ENCODE peak calls at places on chromosomes 11 and 22, in nine cellular contexts. M is tibial nerve, A is A549, R is ovary, J is H1, O is SK-N-SH, N is transverse colon, E is suprapubic skin, L is HepG2. G is an unnamed sample.

GRCh38 chr22:25869771-25870170 is 127.8 kb downstream of the MYO18B start:
- DNase-seq in M (no peak), A (no peak), R (no peak), J (no peak), O (no peak), N (no peak), E (no peak), L (no peak), G (no peak)

GRCh38 chr11:2304156-2305139 is 2.6 kb downstream of the TSPAN32 start:
- DNase-seq in M (no peak), A (no peak), R (peak), J (peak), O (peak), N (no peak), E (no peak), L (no peak), G (peak)

GRCh38 chr11:61645179-61645868 is 34.9 kb upstream of the DAGLA start:
- DNase-seq in M (no peak), A (no peak), R (no peak), J (no peak), O (peak), N (no peak), E (no peak), L (no peak), G (no peak)

GRCh38 chr11:69575296-69576068 is 65.5 kb upstream of the CCND1 start:
- DNase-seq in M (no peak), A (no peak), R (no peak), J (no peak), O (no peak), N (no peak), E (no peak), L (no peak), G (no peak)

GRCh38 chr22:42468841-42469240 is 36.6 kb upstream of the NFAM1 start:
- DNase-seq in M (no peak), A (no peak), R (no peak), J (no peak), O (no peak), N (no peak), E (no peak), L (no peak), G (no peak)

GRCh38 chr11:113506893-113507292 is 31.7 kb upstream of the DRD2 start:
- DNase-seq in M (no peak), A (no peak), R (no peak), J (no peak), O (no peak), N (no peak), E (no peak), L (no peak), G (no peak)

GRCh38 chr11:114154271-114155047 is 94.9 kb downstream of the ZBTB16 start:
- DNase-seq in M (peak), A (no peak), R (no peak), J (no peak), O (no peak), N (no peak), E (no peak), L (peak), G (peak)

GRCh38 chr11:8964324-8965320 is at the start of gene TMEM9B:
- DNase-seq in M (peak), A (peak), R (peak), J (peak), O (peak), N (peak), E (peak), L (peak), G (peak)

GRCh38 chr11:353315-353857 is 15.9 kb upstream of the B4GALNT4 start:
- DNase-seq in M (peak), A (peak), R (peak), J (no peak), O (no peak), N (peak), E (peak), L (peak), G (peak)

GRCh38 chr22:43996981-43997265 is 27.2 kb upstream of the PARVB start:
- DNase-seq in M (no peak), A (no peak), R (no peak), J (peak), O (no peak), N (no peak), E (no peak), L (no peak), G (peak)

GRCh38 chr22:43996170-43996980 is 27.7 kb upstream of the PARVB start:
- DNase-seq in M (peak), A (no peak), R (no peak), J (no peak), O (no peak), N (peak), E (no peak), L (no peak), G (peak)

GRCh38 chr22:43995057-43995685 is 28.9 kb upstream of the PARVB start:
- DNase-seq in M (no peak), A (no peak), R (no peak), J (no peak), O (no peak), N (no peak), E (no peak), L (no peak), G (peak)

GRCh38 chr22:43994416-43994815 is 29.7 kb upstream of the PARVB start:
- DNase-seq in M (no peak), A (no peak), R (no peak), J (no peak), O (no peak), N (no peak), E (no peak), L (no peak), G (peak)

DNA sequence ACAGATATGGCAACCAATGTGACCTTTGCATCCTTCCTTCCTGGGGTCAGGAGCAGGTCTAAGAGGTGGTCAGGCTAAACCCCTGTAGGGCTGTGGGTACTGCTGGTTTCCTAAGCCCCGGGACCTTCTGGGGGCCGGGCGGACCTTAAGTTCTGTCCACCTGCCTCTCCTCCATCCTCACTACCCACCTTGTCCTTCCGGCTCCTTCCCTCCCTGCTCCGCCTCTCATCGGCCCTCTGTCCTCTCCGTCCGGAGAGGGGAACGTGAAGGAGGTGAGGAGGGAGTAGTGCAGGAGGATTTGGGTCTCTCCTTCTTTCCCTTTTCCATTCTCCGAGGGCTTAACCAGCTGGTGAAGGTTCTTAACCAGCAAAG is 28.3 kb upstream of the PARVB start:
- DNase-seq in M (no peak), A (no peak), R (no peak), J (no peak), O (no peak), N (no peak), E (no peak), L (no peak), G (no peak)
- H3K4me3 ChIP-seq in M (no peak), A (no peak), R (no peak), J (no peak), O (no peak), N (peak), E (peak), L (no peak), G (no peak)

GRCh38 chr22:20999350-21000214 is 2.3 kb downstream of the THAP7 start:
- DNase-seq in M (no peak), A (no peak), R (no peak), J (no peak), O (no peak), N (no peak), E (no peak), L (no peak), G (no peak)
- TF ChIP-seq EP300 in M (no peak), A (no peak), R (no peak), J (no peak), O (no peak), N (no peak), E (no peak), L (no peak), G (no peak)

DNA sequence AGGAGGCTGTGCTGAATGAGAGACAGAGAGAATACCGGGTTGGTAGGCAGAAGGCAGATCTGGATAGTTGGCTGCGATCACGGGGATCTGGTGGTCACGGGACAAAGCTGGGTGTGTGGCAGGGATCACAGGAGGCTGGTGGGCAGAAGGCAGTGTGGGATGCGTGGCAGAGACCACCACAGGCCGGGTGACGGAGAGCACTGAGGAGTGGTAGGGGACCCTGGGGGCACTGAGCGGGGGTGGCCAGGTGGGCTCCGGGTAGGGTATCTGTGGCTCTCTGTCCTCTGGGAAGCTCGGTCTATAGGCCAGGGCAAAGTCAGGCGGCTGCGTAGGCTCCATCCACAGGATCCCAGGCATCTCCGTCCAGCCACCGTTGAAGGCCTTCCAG is 1.4 kb downstream of the CD248 start:
- DNase-seq in M (no peak), A (no peak), R (peak), J (no peak), O (no peak), N (no peak), E (no peak), L (no peak), G (no peak)
- H3K4me3 ChIP-seq in M (peak), A (no peak), R (peak), J (no peak), O (no peak), N (peak), E (peak), L (no peak), G (peak)

GRCh38 chr11:3865388-3866193 is 10.1 kb downstream of the STIM1 start:
- DNase-seq in M (no peak), A (no peak), R (no peak), J (no peak), O (no peak), N (no peak), E (no peak), L (no peak), G (no peak)
- TF ChIP-seq EP300 in M (no peak), A (no peak), R (no peak), J (no peak), O (no peak), N (no peak), E (no peak), L (no peak), G (no peak)

GRCh38 chr11:66277475-66278391 is at the start of gene CNIH2:
- DNase-seq in M (no peak), A (no peak), R (peak), J (peak), O (peak), N (peak), E (no peak), L (no peak), G (no peak)
- H3K4me3 ChIP-seq in M (peak), A (peak), R (peak), J (peak), O (peak), N (peak), E (peak), L (peak), G (no peak)

DNA sequence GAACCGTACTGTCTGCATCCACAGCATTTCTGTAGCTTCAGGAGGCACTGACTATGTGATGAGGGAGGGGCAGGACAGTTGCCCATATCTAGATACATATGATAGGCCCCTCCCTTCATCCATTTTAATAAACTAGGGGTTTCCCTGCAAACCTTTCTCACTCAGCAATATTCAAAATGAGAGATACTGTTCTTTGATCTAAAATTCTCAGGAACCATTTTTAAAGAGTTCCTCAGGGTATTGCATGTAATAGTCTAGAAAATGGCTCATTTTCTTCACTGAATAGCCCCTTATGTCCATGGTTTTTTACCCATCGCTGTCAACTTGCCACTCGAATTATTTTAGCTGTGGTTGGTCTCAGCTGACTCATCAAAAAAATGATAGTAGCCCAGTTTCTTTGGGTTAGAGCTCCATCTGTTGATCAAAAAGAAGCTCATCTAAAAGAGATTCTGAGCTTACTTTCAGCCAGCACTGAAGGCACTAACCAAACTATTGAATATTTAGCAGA is 37.0 kb upstream of the DNAJB7 start:
- DNase-seq in M (no peak), A (peak), R (no peak), J (no peak), O (peak), N (no peak), E (no peak), L (peak), G (no peak)
- TF ChIP-seq EP300 in M (no peak), A (no peak), R (no peak), J (no peak), O (no peak), N (no peak), E (no peak), L (no peak), G (no peak)

DNA sequence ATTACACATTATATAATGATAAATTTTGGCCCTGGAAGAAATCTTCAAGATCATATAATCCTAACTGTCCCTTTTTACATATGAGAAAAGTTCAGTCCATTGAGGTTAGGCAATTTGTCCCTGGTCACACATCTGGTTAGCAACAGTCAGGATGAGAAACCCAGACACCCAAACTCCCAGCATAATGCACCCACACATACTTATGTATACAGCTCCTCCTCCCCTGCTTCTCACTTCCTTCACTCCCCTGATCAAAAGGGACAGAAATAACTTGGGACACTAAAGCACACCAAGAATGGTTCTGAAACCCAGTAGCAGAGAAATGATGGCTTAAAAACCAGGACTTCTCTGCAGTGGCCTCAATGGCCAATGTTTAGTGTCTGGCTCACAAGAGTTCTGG is 11.1 kb downstream of the NUMA1 start:
- DNase-seq in M (no peak), A (no peak), R (no peak), J (no peak), O (no peak), N (no peak), E (no peak), L (no peak), G (no peak)
- H3K4me3 ChIP-seq in M (no peak), A (no peak), R (no peak), J (no peak), O (no peak), N (no peak), E (no peak), L (no peak), G (no peak)

GRCh38 chr11:66112041-66112491 is 42.0 kb downstream of the PACS1 start:
- DNase-seq in M (no peak), A (peak), R (no peak), J (no peak), O (no peak), N (no peak), E (no peak), L (no peak), G (no peak)
- TF ChIP-seq EP300 in M (no peak), A (no peak), R (no peak), J (no peak), O (no peak), N (no peak), E (no peak), L (no peak), G (no peak)

G was measured in sigmoid colon.